ENCODE peak calls at places on chromosomes 16 and 17, in four cellular contexts. H is heart left ventricle, W is esophagus squamous epithelium, P is lung. V is an unnamed sample.
A peak's percentile ranks its signal among the peaks of the same experiment; 100 is the strongest.

GRCh38 chr16:684961-685696 is 995 bp upstream of the JMJD8 start:
- DNase-seq in W (no peak), P (no peak), H (no peak), V (no peak)

GRCh38 chr16:86270696-86271095 is 239.6 kb upstream of the FOXF1 start:
- DNase-seq in W (no peak), P (no peak), H (no peak), V (no peak)

GRCh38 chr17:7889166-7889584 is 586 bp downstream of the CHD3 start:
- DNase-seq in H (peak; percentile 99), P (peak; percentile 98), W (peak; percentile 39), V (peak; percentile 72)

GRCh38 chr17:45777388-45777787 is 6.7 kb upstream of the CRHR1 start:
- DNase-seq in P (no peak), H (no peak), W (no peak), V (no peak)

GRCh38 chr16:31093132-31093703 is 1.4 kb downstream of the VKORC1 start:
- DNase-seq in H (no peak), W (no peak), P (no peak), V (no peak)

GRCh38 chr17:58969156-58969555 is 137.5 kb downstream of the TRIM37 start:
- DNase-seq in P (no peak), H (no peak), W (no peak), V (no peak)

GRCh38 chr17:13030459-13031305 is 12.9 kb upstream of the ELAC2 start:
- DNase-seq in W (no peak), P (peak; percentile 39), H (no peak), V (peak; percentile 79)

GRCh38 chr17:17412331-17412730 is 64.5 kb upstream of the MED9 start:
- DNase-seq in W (no peak), P (no peak), H (no peak), V (no peak)

GRCh38 chr16:49281843-49282642 is 405 bp upstream of the CBLN1 start:
- DNase-seq in P (peak; percentile 82), W (no peak), H (peak; percentile 92), V (peak; percentile 21)

DNA sequence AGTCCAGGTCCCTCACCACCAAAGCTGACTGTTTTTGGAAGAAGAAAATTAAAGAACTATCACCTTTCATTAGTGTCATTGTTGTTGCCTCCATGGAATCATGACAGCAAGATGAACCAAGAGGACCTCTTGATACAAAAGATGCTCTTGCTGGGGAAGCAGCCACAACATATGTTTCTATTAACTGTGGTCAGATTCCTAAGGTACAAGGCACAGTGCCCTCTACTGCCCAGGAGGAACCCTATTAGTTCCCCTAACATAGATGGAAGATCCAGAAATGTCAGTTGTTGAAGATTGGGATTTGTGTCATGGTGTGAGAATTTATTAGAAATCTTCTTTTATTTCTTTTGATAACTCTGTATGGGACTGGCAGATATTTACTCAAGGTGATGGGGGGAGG is 188.2 kb upstream of the ANKFN1 start:
- DNase-seq in P (no peak), H (no peak), W (no peak), V (no peak)
- TF ChIP-seq CTCF in P (no peak), H (no peak), W (no peak), V (no peak)

GRCh38 chr17:73952498-73953205 is 250.8 kb upstream of the RPL38 start:
- DNase-seq in P (no peak), H (no peak), W (no peak), V (no peak)
- H3K4me3 ChIP-seq in P (no peak overlapping the region), H (no peak overlapping the region), W (peak overlapping the region; percentile 28), V (no peak overlapping the region)

GRCh38 chr17:79180358-79181005 is 105.9 kb downstream of the ENGASE start:
- DNase-seq in W (no peak), P (no peak), H (no peak), V (no peak)

GRCh38 chr17:79186406-79186805 is 111.8 kb downstream of the ENGASE start:
- DNase-seq in W (no peak), H (no peak), P (no peak), V (no peak)

GRCh38 chr17:79182176-79183160 is 107.8 kb downstream of the ENGASE start:
- DNase-seq in W (no peak), P (no peak), H (no peak), V (no peak)

GRCh38 chr17:79185671-79186070 is 111.0 kb downstream of the ENGASE start:
- DNase-seq in P (no peak), W (no peak), H (no peak), V (no peak)

DNA sequence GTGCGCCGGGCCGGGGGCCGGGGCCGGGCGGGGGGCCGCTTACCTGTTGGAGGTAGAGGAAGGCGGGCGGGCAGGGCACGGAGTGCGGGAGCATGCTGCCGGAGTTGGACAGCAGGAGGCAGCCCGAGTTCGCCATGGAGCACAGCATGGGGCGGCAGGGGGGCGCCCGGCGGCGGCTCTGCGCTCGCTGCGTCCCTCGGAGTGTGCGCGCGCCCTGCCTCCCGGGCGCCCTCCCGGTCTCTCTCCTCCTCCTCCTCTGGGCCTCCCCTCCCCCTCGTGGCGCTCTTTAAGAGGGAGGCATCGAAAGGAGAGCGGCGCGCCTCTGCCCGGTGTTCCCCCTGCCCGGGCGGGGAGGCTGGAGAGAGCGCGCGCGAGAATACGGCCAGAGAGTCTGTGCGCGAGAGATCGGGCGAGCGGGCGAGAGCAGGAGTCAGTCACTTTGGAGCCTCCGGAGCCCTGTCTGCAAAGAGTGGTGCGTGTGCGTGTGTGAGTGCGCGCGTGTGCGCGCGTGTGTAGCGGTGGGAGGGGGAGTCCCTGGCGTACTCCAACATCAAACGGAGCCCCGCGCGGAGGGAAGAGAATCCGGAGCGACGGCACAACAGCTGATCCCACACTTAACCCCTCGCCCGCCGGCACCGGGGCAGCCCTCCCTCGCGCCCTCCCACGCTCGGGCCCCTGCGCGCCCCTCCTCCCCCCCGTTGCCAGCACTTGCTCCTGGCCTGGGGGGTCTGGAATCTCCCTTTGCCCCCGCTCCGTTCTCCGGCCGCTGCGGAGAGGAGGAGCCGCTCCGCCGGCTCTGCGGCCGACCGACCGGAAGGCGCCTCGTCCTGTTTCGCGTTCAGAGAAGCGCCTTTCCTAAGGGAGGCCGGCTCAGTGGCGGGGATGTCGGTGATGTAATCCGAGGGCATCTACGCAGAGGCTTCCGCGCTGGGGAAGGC is 108.9 kb downstream of the ENGASE start:
- DNase-seq in P (no peak), H (no peak), W (no peak), V (no peak)
- TF ChIP-seq CTCF in P (no peak), H (no peak), W (no peak), V (no peak)

DNA sequence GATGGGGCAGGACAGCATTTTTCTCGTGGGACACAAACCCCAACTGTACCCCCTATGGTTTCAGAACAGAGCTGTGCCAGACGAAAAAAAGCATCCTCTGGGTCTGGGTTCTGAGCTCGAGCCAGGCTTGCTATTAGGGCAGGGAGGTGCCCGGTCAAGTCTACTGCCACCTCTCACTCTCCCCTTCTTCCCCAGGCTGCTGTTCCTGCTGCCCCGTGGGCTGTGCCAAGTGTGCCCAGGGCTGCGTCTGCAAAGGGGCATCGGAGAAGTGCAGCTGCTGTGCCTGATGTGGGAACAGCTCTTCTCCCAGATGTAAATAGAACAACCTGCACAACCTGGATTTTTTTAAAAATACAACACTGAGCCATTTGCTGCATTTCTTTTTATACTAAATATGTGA is 1.1 kb downstream of the MT1E start:
- DNase-seq in H (no peak), P (no peak), W (no peak), V (no peak)
- H3K4me3 ChIP-seq in H (peak overlapping the region; percentile 71), P (peak overlapping the region; percentile 55), W (peak overlapping the region; percentile 63), V (peak overlapping the region; percentile 80)

DNA sequence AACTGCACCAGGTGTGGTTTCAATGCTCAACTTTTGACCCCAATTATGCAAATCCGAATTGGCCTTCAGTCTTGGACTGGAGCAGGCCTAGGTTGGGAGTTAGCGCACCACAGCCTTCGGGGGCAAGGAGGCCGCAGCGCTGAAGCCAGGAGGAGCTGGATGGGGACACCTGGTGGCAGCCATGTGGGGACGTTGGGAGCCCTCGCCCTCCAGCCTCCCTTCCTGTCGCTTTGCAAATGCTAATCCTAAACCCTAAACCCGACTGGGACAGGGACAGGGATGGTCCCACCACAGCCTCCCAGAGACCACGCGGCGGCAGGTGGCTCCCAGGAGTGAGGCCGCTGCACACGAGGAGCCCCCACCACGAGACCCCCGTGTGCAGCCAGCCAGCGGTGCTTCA is 58.7 kb downstream of the KLHDC4 start:
- DNase-seq in W (no peak), P (no peak), H (no peak), V (no peak)
- TF ChIP-seq CTCF in W (no peak), P (no peak), H (no peak), V (no peak)

GRCh38 chr17:4522661-4523060 is 24.0 kb downstream of the SPNS2 start:
- DNase-seq in H (no peak), P (no peak), W (no peak), V (no peak)
- H3K4me3 ChIP-seq in H (no peak overlapping the region), P (no peak overlapping the region), W (no peak overlapping the region), V (no peak overlapping the region)

DNA sequence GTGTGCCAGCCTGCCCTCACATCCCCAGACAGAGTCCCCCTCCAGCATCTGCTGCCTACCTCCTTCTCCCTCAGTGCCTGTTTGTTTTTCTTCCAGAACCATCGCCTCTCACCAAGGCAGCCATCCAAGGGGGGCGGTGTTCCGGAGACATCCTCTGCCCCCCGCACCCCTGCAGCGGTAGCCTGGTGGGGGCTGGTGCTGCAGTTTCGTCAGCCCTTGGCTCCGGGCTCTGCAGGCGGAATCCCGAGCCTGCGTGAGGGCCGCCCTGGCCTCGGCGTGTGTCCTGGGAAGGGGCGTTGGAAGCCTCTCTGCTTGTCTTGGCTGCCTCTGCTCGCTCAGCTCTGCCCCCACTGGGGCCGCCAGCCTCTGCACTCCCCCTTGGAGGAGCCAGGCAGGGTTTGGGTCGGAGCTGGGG is 126.0 kb upstream of the CIBAR2 start:
- DNase-seq in W (no peak), P (peak; percentile 51), H (no peak), V (no peak)
- TF ChIP-seq CTCF in W (no peak), P (no peak), H (no peak), V (no peak)